ENCODE peak calls at places on chromosomes 11 and 22, in eight cellular contexts. One of them, this sample, is unnamed.
A peak's percentile ranks its signal among the peaks of the same experiment; 100 is the strongest.

GRCh38 chr11:37988031-37988430 is 1390.0 kb upstream of the RAG2 start:
- DNase-seq in dorsolateral prefrontal cortex: no peak
- DNase-seq in progenitor cell of endocrine pancreas: no peak
- DNase-seq in mammary epithelial cell: peak; percentile 57
- DNase-seq in NB4: no peak
- DNase-seq in B cell: no peak
- DNase-seq in astrocyte: peak; percentile 29
- DNase-seq in HFFc6: no peak
- DNase-seq in this sample: peak; percentile 78

GRCh38 chr11:14114269-14114668 is 151.7 kb downstream of the SPON1 start:
- DNase-seq in astrocyte: no peak
- DNase-seq in HFFc6: no peak
- DNase-seq in NB4: no peak
- DNase-seq in B cell: no peak
- DNase-seq in dorsolateral prefrontal cortex: no peak
- DNase-seq in progenitor cell of endocrine pancreas: no peak
- DNase-seq in mammary epithelial cell: peak; percentile 11
- DNase-seq in this sample: peak; percentile 29

GRCh38 chr11:71109186-71109585 is 143.2 kb downstream of the SHANK2 start:
- DNase-seq in astrocyte: no peak
- DNase-seq in B cell: no peak
- DNase-seq in NB4: no peak
- DNase-seq in HFFc6: no peak
- DNase-seq in mammary epithelial cell: no peak
- DNase-seq in progenitor cell of endocrine pancreas: no peak
- DNase-seq in dorsolateral prefrontal cortex: no peak
- DNase-seq in this sample: no peak

GRCh38 chr11:102780491-102780918 is at the start of gene MMP10:
- DNase-seq in HFFc6: peak; percentile 80
- DNase-seq in B cell: no peak
- DNase-seq in NB4: peak; percentile 11
- DNase-seq in astrocyte: peak; percentile 66
- DNase-seq in dorsolateral prefrontal cortex: no peak
- DNase-seq in progenitor cell of endocrine pancreas: no peak
- DNase-seq in mammary epithelial cell: peak; percentile 88
- DNase-seq in this sample: peak; percentile 65

GRCh38 chr11:117583063-117583801 is 213.8 kb downstream of the DSCAML1 start:
- DNase-seq in mammary epithelial cell: no peak
- DNase-seq in B cell: peak; percentile 17
- DNase-seq in NB4: no peak
- DNase-seq in dorsolateral prefrontal cortex: peak; percentile 52
- DNase-seq in progenitor cell of endocrine pancreas: no peak
- DNase-seq in HFFc6: no peak
- DNase-seq in astrocyte: peak; percentile 3
- DNase-seq in this sample: no peak

GRCh38 chr11:130652671-130653335 is 204.4 kb downstream of the ADAMTS15 start:
- DNase-seq in mammary epithelial cell: no peak
- DNase-seq in progenitor cell of endocrine pancreas: no peak
- DNase-seq in HFFc6: no peak
- DNase-seq in astrocyte: peak; percentile 71
- DNase-seq in NB4: peak; percentile 30
- DNase-seq in B cell: no peak
- DNase-seq in dorsolateral prefrontal cortex: no peak
- DNase-seq in this sample: peak; percentile 95

GRCh38 chr11:129115652-129116585 is 76.2 kb downstream of the ARHGAP32 start:
- DNase-seq in dorsolateral prefrontal cortex: no peak
- DNase-seq in NB4: no peak
- DNase-seq in B cell: no peak
- DNase-seq in HFFc6: peak; percentile 25
- DNase-seq in progenitor cell of endocrine pancreas: no peak
- DNase-seq in mammary epithelial cell: peak; percentile 51
- DNase-seq in astrocyte: peak; percentile 73
- DNase-seq in this sample: peak; percentile 16

GRCh38 chr11:8354622-8355417 is 91.1 kb upstream of the LMO1 start:
- DNase-seq in dorsolateral prefrontal cortex: peak; percentile 60
- DNase-seq in NB4: peak; percentile 46
- DNase-seq in progenitor cell of endocrine pancreas: no peak
- DNase-seq in HFFc6: no peak
- DNase-seq in astrocyte: peak; percentile 3
- DNase-seq in mammary epithelial cell: peak; percentile 24
- DNase-seq in B cell: no peak
- DNase-seq in this sample: no peak

GRCh38 chr22:21942407-21942895 is 10.2 kb downstream of the PPM1F start:
- DNase-seq in HFFc6: peak; percentile 86
- DNase-seq in dorsolateral prefrontal cortex: no peak
- DNase-seq in astrocyte: peak; percentile 86
- DNase-seq in B cell: no peak
- DNase-seq in NB4: peak; percentile 80
- DNase-seq in mammary epithelial cell: peak; percentile 89
- DNase-seq in progenitor cell of endocrine pancreas: no peak
- DNase-seq in this sample: peak; percentile 75

GRCh38 chr11:64339319-64339718 is 685 bp upstream of the CCDC88B start:
- DNase-seq in progenitor cell of endocrine pancreas: no peak
- DNase-seq in NB4: no peak
- DNase-seq in astrocyte: no peak
- DNase-seq in HFFc6: no peak
- DNase-seq in B cell: no peak
- DNase-seq in mammary epithelial cell: no peak
- DNase-seq in dorsolateral prefrontal cortex: no peak
- DNase-seq in this sample: no peak

GRCh38 chr11:64341429-64341828 is 1.4 kb downstream of the CCDC88B start:
- DNase-seq in progenitor cell of endocrine pancreas: no peak
- DNase-seq in NB4: no peak
- DNase-seq in dorsolateral prefrontal cortex: no peak
- DNase-seq in astrocyte: no peak
- DNase-seq in mammary epithelial cell: no peak
- DNase-seq in B cell: no peak
- DNase-seq in HFFc6: no peak
- DNase-seq in this sample: no peak

GRCh38 chr11:64341851-64342791 is 2.1 kb downstream of the CCDC88B start:
- DNase-seq in progenitor cell of endocrine pancreas: peak; percentile 68
- DNase-seq in NB4: peak; percentile 67
- DNase-seq in HFFc6: peak; percentile 88
- DNase-seq in dorsolateral prefrontal cortex: peak; percentile 69
- DNase-seq in astrocyte: peak; percentile 61
- DNase-seq in mammary epithelial cell: peak; percentile 91
- DNase-seq in B cell: peak; percentile 79
- DNase-seq in this sample: peak; percentile 90

GRCh38 chr11:64339754-64340408 is at the start of gene CCDC88B:
- DNase-seq in progenitor cell of endocrine pancreas: no peak
- DNase-seq in HFFc6: no peak
- DNase-seq in mammary epithelial cell: no peak
- DNase-seq in dorsolateral prefrontal cortex: peak; percentile 50
- DNase-seq in astrocyte: no peak
- DNase-seq in B cell: peak; percentile 96
- DNase-seq in NB4: peak; percentile 78
- DNase-seq in this sample: no peak

DNA sequence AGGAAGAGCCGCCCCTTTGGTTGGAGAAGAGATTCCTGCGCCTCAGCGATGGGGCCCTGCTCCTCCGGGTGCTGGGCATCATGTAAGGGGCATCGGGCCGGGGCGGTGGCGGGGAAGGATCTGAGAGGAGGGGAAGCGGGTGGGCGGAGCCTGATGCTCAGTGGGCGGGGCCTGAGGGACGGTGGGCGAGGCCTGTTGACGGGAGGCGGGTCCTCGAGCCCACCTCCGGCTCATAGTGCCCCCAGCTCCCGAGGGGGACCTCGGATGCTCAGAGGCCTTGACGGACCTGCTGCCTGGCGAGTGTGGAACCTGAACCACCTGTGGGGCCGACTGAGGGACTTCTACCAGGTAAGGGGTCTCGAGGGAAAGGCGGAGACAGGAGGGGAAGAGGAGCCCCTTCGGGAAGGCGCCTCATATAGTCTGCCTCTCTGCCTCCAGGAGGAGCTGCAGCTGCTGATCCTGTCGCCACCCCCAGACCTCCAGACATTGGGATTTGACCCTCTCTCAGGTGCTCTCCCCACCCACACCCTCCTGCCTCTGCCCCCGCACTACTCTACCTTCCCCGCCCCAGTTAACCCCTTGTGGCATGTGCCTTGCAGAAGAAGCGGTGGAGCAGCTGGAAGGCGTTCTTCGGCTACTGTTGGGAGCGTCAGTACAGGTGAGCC is 799 bp downstream of the CCDC88B start:
- DNase-seq in progenitor cell of endocrine pancreas: no peak
- DNase-seq in HFFc6: no peak
- DNase-seq in NB4: no peak
- DNase-seq in dorsolateral prefrontal cortex: no peak
- DNase-seq in mammary epithelial cell: no peak
- DNase-seq in B cell: peak; percentile 83
- DNase-seq in astrocyte: no peak
- DNase-seq in this sample: no peak
- TF ChIP-seq CTCF in progenitor cell of endocrine pancreas: no peak
- TF ChIP-seq CTCF in HFFc6: no peak
- TF ChIP-seq CTCF in NB4: no peak
- TF ChIP-seq CTCF in dorsolateral prefrontal cortex: no peak
- TF ChIP-seq CTCF in mammary epithelial cell: no peak
- TF ChIP-seq CTCF in B cell: no peak
- TF ChIP-seq CTCF in astrocyte: no peak
- TF ChIP-seq CTCF in this sample: no peak

GRCh38 chr11:87769626-87770025 is 405.6 kb downstream of the RAB38 start:
- DNase-seq in NB4: no peak
- DNase-seq in astrocyte: no peak
- DNase-seq in progenitor cell of endocrine pancreas: no peak
- DNase-seq in mammary epithelial cell: no peak
- DNase-seq in HFFc6: no peak
- DNase-seq in dorsolateral prefrontal cortex: no peak
- DNase-seq in B cell: no peak
- DNase-seq in this sample: no peak

DNA sequence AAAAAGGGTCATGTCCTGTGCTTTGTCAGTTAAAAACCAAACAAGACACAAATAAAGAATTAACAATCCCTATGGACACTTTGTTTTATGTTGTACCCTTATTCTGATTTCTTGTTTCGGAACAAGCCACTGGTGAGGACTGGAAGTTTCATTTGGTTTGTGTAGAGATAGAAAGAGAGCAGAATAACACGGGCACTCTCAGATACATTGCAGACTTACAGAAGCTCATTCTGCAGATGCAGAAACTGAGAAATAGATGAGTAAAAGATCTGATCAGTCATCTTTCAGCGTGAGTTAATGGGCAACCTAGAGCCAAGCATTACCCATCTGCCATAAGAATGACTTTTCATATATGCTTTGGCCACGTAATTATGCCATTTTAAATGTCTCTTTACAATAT is 407.6 kb downstream of the RAB38 start:
- DNase-seq in astrocyte: no peak
- DNase-seq in dorsolateral prefrontal cortex: no peak
- DNase-seq in NB4: no peak
- DNase-seq in HFFc6: no peak
- DNase-seq in progenitor cell of endocrine pancreas: no peak
- DNase-seq in B cell: no peak
- DNase-seq in mammary epithelial cell: no peak
- DNase-seq in this sample: no peak
- TF ChIP-seq CTCF in astrocyte: no peak
- TF ChIP-seq CTCF in dorsolateral prefrontal cortex: no peak
- TF ChIP-seq CTCF in NB4: no peak
- TF ChIP-seq CTCF in HFFc6: no peak
- TF ChIP-seq CTCF in progenitor cell of endocrine pancreas: no peak
- TF ChIP-seq CTCF in B cell: no peak
- TF ChIP-seq CTCF in mammary epithelial cell: no peak
- TF ChIP-seq CTCF in this sample: no peak

DNA sequence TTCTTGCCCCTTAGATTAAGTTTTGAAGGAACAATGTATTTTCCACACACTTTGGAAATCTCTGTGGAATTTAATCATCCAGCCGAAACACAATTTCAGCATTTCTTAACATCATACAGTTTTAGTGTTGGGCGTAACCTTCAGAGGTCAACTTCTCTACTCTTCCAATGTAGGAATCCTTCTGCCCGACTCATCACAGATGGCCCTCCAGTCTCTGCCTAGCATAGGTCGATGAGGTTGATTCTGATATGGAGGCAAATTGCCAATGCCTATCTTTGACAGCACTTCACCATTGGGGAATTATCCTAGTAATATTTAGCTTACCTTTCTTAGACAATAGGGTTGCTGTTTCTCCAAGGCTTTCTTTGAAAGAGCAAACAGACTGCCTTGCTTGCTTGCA is 175.7 kb upstream of the TTC12 start:
- DNase-seq in dorsolateral prefrontal cortex: no peak
- DNase-seq in NB4: no peak
- DNase-seq in B cell: no peak
- DNase-seq in astrocyte: no peak
- DNase-seq in mammary epithelial cell: no peak
- DNase-seq in HFFc6: no peak
- DNase-seq in progenitor cell of endocrine pancreas: no peak
- DNase-seq in this sample: no peak
- TF ChIP-seq CTCF in dorsolateral prefrontal cortex: no peak
- TF ChIP-seq CTCF in NB4: no peak
- TF ChIP-seq CTCF in B cell: no peak
- TF ChIP-seq CTCF in astrocyte: no peak
- TF ChIP-seq CTCF in mammary epithelial cell: no peak
- TF ChIP-seq CTCF in HFFc6: no peak
- TF ChIP-seq CTCF in progenitor cell of endocrine pancreas: no peak
- TF ChIP-seq CTCF in this sample: no peak

GRCh38 chr11:78268516-78269410 is 80.0 kb downstream of the USP35 start:
- DNase-seq in astrocyte: peak; percentile 33
- DNase-seq in mammary epithelial cell: no peak
- DNase-seq in HFFc6: no peak
- DNase-seq in dorsolateral prefrontal cortex: no peak
- DNase-seq in NB4: no peak
- DNase-seq in B cell: no peak
- DNase-seq in progenitor cell of endocrine pancreas: no peak
- DNase-seq in this sample: no peak

GRCh38 chr11:78261869-78262637 is 73.3 kb downstream of the USP35 start:
- DNase-seq in NB4: no peak
- DNase-seq in B cell: no peak
- DNase-seq in HFFc6: no peak
- DNase-seq in progenitor cell of endocrine pancreas: no peak
- DNase-seq in astrocyte: no peak
- DNase-seq in dorsolateral prefrontal cortex: no peak
- DNase-seq in mammary epithelial cell: no peak
- DNase-seq in this sample: no peak

GRCh38 chr11:78262710-78263109 is 74.0 kb downstream of the USP35 start:
- DNase-seq in NB4: no peak
- DNase-seq in progenitor cell of endocrine pancreas: no peak
- DNase-seq in HFFc6: no peak
- DNase-seq in mammary epithelial cell: no peak
- DNase-seq in astrocyte: no peak
- DNase-seq in B cell: no peak
- DNase-seq in dorsolateral prefrontal cortex: no peak
- DNase-seq in this sample: no peak

GRCh38 chr11:78265326-78265725 is 76.6 kb downstream of the USP35 start:
- DNase-seq in dorsolateral prefrontal cortex: no peak
- DNase-seq in mammary epithelial cell: no peak
- DNase-seq in HFFc6: no peak
- DNase-seq in NB4: no peak
- DNase-seq in progenitor cell of endocrine pancreas: no peak
- DNase-seq in astrocyte: no peak
- DNase-seq in B cell: no peak
- DNase-seq in this sample: no peak

DNA sequence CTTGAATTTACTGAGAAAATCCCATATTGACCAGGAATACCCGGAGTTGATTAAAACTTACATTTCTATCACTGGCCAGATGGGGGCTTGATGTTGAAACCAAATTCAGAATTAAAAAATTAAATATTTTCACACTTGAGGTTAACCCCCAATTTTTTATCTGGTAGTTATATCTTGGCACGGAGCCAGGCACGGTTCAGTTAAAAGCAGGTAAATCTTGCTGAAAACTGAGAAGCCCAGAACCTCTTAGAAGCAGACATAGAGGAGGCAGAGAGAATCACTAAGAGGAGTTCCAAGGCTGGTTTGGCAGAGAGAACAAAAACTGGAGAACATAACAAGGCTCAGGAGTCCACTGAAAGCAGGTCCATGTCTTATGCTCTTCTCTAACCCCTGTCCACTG is 77.7 kb downstream of the USP35 start:
- DNase-seq in astrocyte: no peak
- DNase-seq in progenitor cell of endocrine pancreas: no peak
- DNase-seq in NB4: no peak
- DNase-seq in mammary epithelial cell: no peak
- DNase-seq in B cell: no peak
- DNase-seq in HFFc6: no peak
- DNase-seq in dorsolateral prefrontal cortex: no peak
- DNase-seq in this sample: no peak
- TF ChIP-seq CTCF in astrocyte: no peak
- TF ChIP-seq CTCF in progenitor cell of endocrine pancreas: no peak
- TF ChIP-seq CTCF in NB4: no peak
- TF ChIP-seq CTCF in mammary epithelial cell: no peak
- TF ChIP-seq CTCF in B cell: no peak
- TF ChIP-seq CTCF in HFFc6: no peak
- TF ChIP-seq CTCF in dorsolateral prefrontal cortex: no peak
- TF ChIP-seq CTCF in this sample: no peak